ENCODE peak calls at places on chromosomes 3 and 15, in seven cellular contexts. One of them, this sample, is unnamed.
A peak's percentile ranks its signal among the peaks of the same experiment; 100 is the strongest.

GRCh38 chr3:107619549-107619948 is 96.8 kb downstream of the BBX start:
- DNase-seq in T-helper 9 cell: no peak
- DNase-seq in amniotic stem cell: no peak
- DNase-seq in stimulated activated naive CD8-positive, alpha-beta T cell treated with anti-CD3 and anti-CD28 coated beads, Interleukin-15, amount 100 ng/mL, for 72 hours: no peak
- DNase-seq in head of caudate nucleus: no peak
- DNase-seq in HuH-7.5: no peak
- DNase-seq in skeletal muscle cell: no peak
- DNase-seq in this sample: no peak

GRCh38 chr3:30476373-30477082 is 129.9 kb upstream of the TGFBR2 start:
- DNase-seq in T-helper 9 cell: no peak
- DNase-seq in stimulated activated naive CD8-positive, alpha-beta T cell treated with anti-CD3 and anti-CD28 coated beads, Interleukin-15, amount 100 ng/mL, for 72 hours: no peak
- DNase-seq in skeletal muscle cell: no peak
- DNase-seq in amniotic stem cell: no peak
- DNase-seq in head of caudate nucleus: no peak
- DNase-seq in HuH-7.5: no peak
- DNase-seq in this sample: peak; percentile 74

GRCh38 chr15:78921940-78922339 is 22.9 kb downstream of the CTSH start:
- DNase-seq in T-helper 9 cell: no peak
- DNase-seq in head of caudate nucleus: no peak
- DNase-seq in HuH-7.5: no peak
- DNase-seq in amniotic stem cell: no peak
- DNase-seq in stimulated activated naive CD8-positive, alpha-beta T cell treated with anti-CD3 and anti-CD28 coated beads, Interleukin-15, amount 100 ng/mL, for 72 hours: no peak
- DNase-seq in skeletal muscle cell: no peak
- DNase-seq in this sample: no peak

GRCh38 chr3:52038227-52038626 is 18.1 kb downstream of the DUSP7 start:
- DNase-seq in skeletal muscle cell: no peak
- DNase-seq in T-helper 9 cell: no peak
- DNase-seq in head of caudate nucleus: no peak
- DNase-seq in HuH-7.5: no peak
- DNase-seq in amniotic stem cell: no peak
- DNase-seq in stimulated activated naive CD8-positive, alpha-beta T cell treated with anti-CD3 and anti-CD28 coated beads, Interleukin-15, amount 100 ng/mL, for 72 hours: no peak
- DNase-seq in this sample: no peak

GRCh38 chr3:111737712-111738097 is 121.4 kb upstream of the PHLDB2 start:
- DNase-seq in stimulated activated naive CD8-positive, alpha-beta T cell treated with anti-CD3 and anti-CD28 coated beads, Interleukin-15, amount 100 ng/mL, for 72 hours: no peak
- DNase-seq in skeletal muscle cell: peak; percentile 98
- DNase-seq in amniotic stem cell: peak; percentile 24
- DNase-seq in HuH-7.5: no peak
- DNase-seq in head of caudate nucleus: no peak
- DNase-seq in T-helper 9 cell: no peak
- DNase-seq in this sample: no peak

GRCh38 chr3:172307143-172307560 is 141.1 kb downstream of the GHSR start:
- DNase-seq in T-helper 9 cell: no peak
- DNase-seq in HuH-7.5: no peak
- DNase-seq in amniotic stem cell: peak; percentile 69
- DNase-seq in stimulated activated naive CD8-positive, alpha-beta T cell treated with anti-CD3 and anti-CD28 coated beads, Interleukin-15, amount 100 ng/mL, for 72 hours: no peak
- DNase-seq in head of caudate nucleus: no peak
- DNase-seq in skeletal muscle cell: no peak
- DNase-seq in this sample: no peak

GRCh38 chr3:88433572-88433971 is 283.8 kb downstream of the C3orf38 start:
- DNase-seq in T-helper 9 cell: no peak
- DNase-seq in stimulated activated naive CD8-positive, alpha-beta T cell treated with anti-CD3 and anti-CD28 coated beads, Interleukin-15, amount 100 ng/mL, for 72 hours: no peak
- DNase-seq in amniotic stem cell: no peak
- DNase-seq in HuH-7.5: no peak
- DNase-seq in head of caudate nucleus: no peak
- DNase-seq in skeletal muscle cell: no peak
- DNase-seq in this sample: no peak

GRCh38 chr15:40845036-40845435 is 1.2 kb downstream of the SPINT1 start:
- DNase-seq in stimulated activated naive CD8-positive, alpha-beta T cell treated with anti-CD3 and anti-CD28 coated beads, Interleukin-15, amount 100 ng/mL, for 72 hours: no peak
- DNase-seq in HuH-7.5: no peak
- DNase-seq in head of caudate nucleus: no peak
- DNase-seq in T-helper 9 cell: no peak
- DNase-seq in skeletal muscle cell: no peak
- DNase-seq in amniotic stem cell: no peak
- DNase-seq in this sample: no peak

GRCh38 chr3:16183082-16183481 is 8.6 kb downstream of the GALNT15 start:
- DNase-seq in HuH-7.5: no peak
- DNase-seq in stimulated activated naive CD8-positive, alpha-beta T cell treated with anti-CD3 and anti-CD28 coated beads, Interleukin-15, amount 100 ng/mL, for 72 hours: no peak
- DNase-seq in T-helper 9 cell: no peak
- DNase-seq in amniotic stem cell: no peak
- DNase-seq in head of caudate nucleus: no peak
- DNase-seq in skeletal muscle cell: no peak
- DNase-seq in this sample: no peak

GRCh38 chr3:134319894-134320293 is 54.4 kb downstream of the AMOTL2 start:
- DNase-seq in stimulated activated naive CD8-positive, alpha-beta T cell treated with anti-CD3 and anti-CD28 coated beads, Interleukin-15, amount 100 ng/mL, for 72 hours: no peak
- DNase-seq in T-helper 9 cell: no peak
- DNase-seq in amniotic stem cell: no peak
- DNase-seq in skeletal muscle cell: no peak
- DNase-seq in head of caudate nucleus: no peak
- DNase-seq in HuH-7.5: no peak
- DNase-seq in this sample: no peak

GRCh38 chr15:39474657-39475056 is 106.2 kb upstream of the THBS1 start:
- DNase-seq in HuH-7.5: no peak
- DNase-seq in stimulated activated naive CD8-positive, alpha-beta T cell treated with anti-CD3 and anti-CD28 coated beads, Interleukin-15, amount 100 ng/mL, for 72 hours: no peak
- DNase-seq in T-helper 9 cell: no peak
- DNase-seq in skeletal muscle cell: no peak
- DNase-seq in head of caudate nucleus: no peak
- DNase-seq in amniotic stem cell: no peak
- DNase-seq in this sample: no peak

GRCh38 chr3:55823829-55824228 is 336.7 kb upstream of the WNT5A start:
- DNase-seq in T-helper 9 cell: no peak
- DNase-seq in head of caudate nucleus: no peak
- DNase-seq in skeletal muscle cell: no peak
- DNase-seq in HuH-7.5: no peak
- DNase-seq in stimulated activated naive CD8-positive, alpha-beta T cell treated with anti-CD3 and anti-CD28 coated beads, Interleukin-15, amount 100 ng/mL, for 72 hours: no peak
- DNase-seq in amniotic stem cell: no peak
- DNase-seq in this sample: no peak

GRCh38 chr15:36335659-36336058 is 243.8 kb upstream of the CDIN1 start:
- DNase-seq in stimulated activated naive CD8-positive, alpha-beta T cell treated with anti-CD3 and anti-CD28 coated beads, Interleukin-15, amount 100 ng/mL, for 72 hours: no peak
- DNase-seq in skeletal muscle cell: no peak
- DNase-seq in head of caudate nucleus: no peak
- DNase-seq in HuH-7.5: no peak
- DNase-seq in amniotic stem cell: no peak
- DNase-seq in T-helper 9 cell: no peak
- DNase-seq in this sample: no peak

GRCh38 chr3:53238051-53238850 is 17.6 kb downstream of the TKT start:
- DNase-seq in head of caudate nucleus: no peak
- DNase-seq in T-helper 9 cell: no peak
- DNase-seq in skeletal muscle cell: peak; percentile 73
- DNase-seq in amniotic stem cell: peak; percentile 88
- DNase-seq in stimulated activated naive CD8-positive, alpha-beta T cell treated with anti-CD3 and anti-CD28 coated beads, Interleukin-15, amount 100 ng/mL, for 72 hours: no peak
- DNase-seq in HuH-7.5: no peak
- DNase-seq in this sample: no peak

GRCh38 chr3:77196146-77196545 is 156.2 kb downstream of the ROBO2 start:
- DNase-seq in skeletal muscle cell: no peak
- DNase-seq in T-helper 9 cell: no peak
- DNase-seq in HuH-7.5: no peak
- DNase-seq in amniotic stem cell: no peak
- DNase-seq in head of caudate nucleus: no peak
- DNase-seq in stimulated activated naive CD8-positive, alpha-beta T cell treated with anti-CD3 and anti-CD28 coated beads, Interleukin-15, amount 100 ng/mL, for 72 hours: no peak
- DNase-seq in this sample: no peak

GRCh38 chr3:27643355-27643754 is 78.8 kb downstream of the EOMES start:
- DNase-seq in head of caudate nucleus: no peak
- DNase-seq in HuH-7.5: no peak
- DNase-seq in T-helper 9 cell: no peak
- DNase-seq in amniotic stem cell: no peak
- DNase-seq in skeletal muscle cell: peak; percentile 33
- DNase-seq in stimulated activated naive CD8-positive, alpha-beta T cell treated with anti-CD3 and anti-CD28 coated beads, Interleukin-15, amount 100 ng/mL, for 72 hours: no peak
- DNase-seq in this sample: no peak

GRCh38 chr3:188179006-188179966 is 25.3 kb downstream of the LPP start:
- DNase-seq in head of caudate nucleus: no peak
- DNase-seq in T-helper 9 cell: no peak
- DNase-seq in HuH-7.5: no peak
- DNase-seq in skeletal muscle cell: peak; percentile 76
- DNase-seq in amniotic stem cell: peak; percentile 10
- DNase-seq in stimulated activated naive CD8-positive, alpha-beta T cell treated with anti-CD3 and anti-CD28 coated beads, Interleukin-15, amount 100 ng/mL, for 72 hours: no peak
- DNase-seq in this sample: no peak

This sample was measured in Panc1.